ENCODE peak calls at places on chromosome 11, in six cellular contexts. X, Z, B, I, N and T are unnamed samples.

GRCh38 chr11:46674463-46675287 is 25.7 kb downstream of the ARHGAP1 start:
- DNase-seq in X (peak; percentile 18), Z (peak; percentile 53), B (no peak), I (no peak), N (peak; percentile 38), T (no peak)

GRCh38 chr11:94130589-94131362 is 2.1 kb downstream of the PANX1 start:
- DNase-seq in X (peak; percentile 89), Z (no peak), B (no peak), I (no peak), N (no peak), T (peak; percentile 93)

GRCh38 chr11:47349521-47350095 is 2.9 kb downstream of the MYBPC3 start:
- DNase-seq in X (no peak), Z (no peak), B (no peak), I (no peak), N (no peak), T (no peak)

GRCh38 chr11:78291754-78292108 is 103.0 kb downstream of the USP35 start:
- DNase-seq in X (no peak), Z (no peak), B (no peak), I (no peak), N (no peak), T (no peak)

GRCh38 chr11:68120212-68121066 is 749 bp downstream of the CHKA start:
- DNase-seq in X (peak; percentile 26), Z (peak; percentile 83), B (no peak), I (peak; percentile 54), N (peak; percentile 82), T (no peak)

GRCh38 chr11:62472063-62472884 is 53.4 kb downstream of the SCGB1A1 start:
- DNase-seq in X (peak; percentile 59), Z (no peak), B (peak; percentile 57), I (no peak), N (no peak), T (peak; percentile 28)

GRCh38 chr11:94706211-94706610 is 61.9 kb upstream of the AMOTL1 start:
- DNase-seq in X (peak; percentile 37), Z (no peak), B (no peak), I (no peak), N (no peak), T (peak; percentile 99)

GRCh38 chr11:20022363-20023081 is 137.8 kb downstream of the DBX1 start:
- DNase-seq in X (peak; percentile 63), Z (no peak), B (peak; percentile 50), I (no peak), N (no peak), T (peak; percentile 83)

GRCh38 chr11:1896895-1897294 is 5.2 kb upstream of the PRR33 start:
- DNase-seq in X (no peak), Z (no peak), B (no peak), I (no peak), N (no peak), T (no peak)

GRCh38 chr11:88555018-88555828 is 217.7 kb upstream of the CTSC start:
- DNase-seq in X (peak; percentile 99), Z (no peak), B (peak; percentile 76), I (no peak), N (no peak), T (peak; percentile 99)

GRCh38 chr11:34476853-34477252 is 36.7 kb downstream of the ELF5 start:
- DNase-seq in X (no peak), Z (no peak), B (no peak), I (no peak), N (no peak), T (peak; percentile 33)

GRCh38 chr11:2198621-2199365 is 27.2 kb upstream of the TH start:
- DNase-seq in X (no peak), Z (no peak), B (no peak), I (no peak), N (no peak), T (no peak)

GRCh38 chr11:74720596-74721478 is 10.4 kb downstream of the CHRDL2 start:
- DNase-seq in X (peak; percentile 89), Z (no peak), B (no peak), I (no peak), N (peak; percentile 82), T (peak; percentile 7)

GRCh38 chr11:119352857-119353260 is 6.4 kb upstream of the MFRP start:
- DNase-seq in X (no peak), Z (peak; percentile 45), B (no peak), I (no peak), N (peak; percentile 51), T (no peak)

GRCh38 chr11:110490886-110491285 is 61.1 kb downstream of the FDX1 start:
- DNase-seq in X (peak; percentile 80), Z (no peak), B (no peak), I (no peak), N (peak; percentile 69), T (peak; percentile 71)

GRCh38 chr11:97883086-97883485 is 1137.7 kb upstream of the CNTN5 start:
- DNase-seq in X (no peak), Z (no peak), B (no peak), I (no peak), N (no peak), T (no peak)

GRCh38 chr11:65588199-65589054 is 7.2 kb downstream of the KCNK7 start:
- DNase-seq in X (peak; percentile 32), Z (peak; percentile 74), B (peak; percentile 77), I (peak; percentile 96), N (peak; percentile 87), T (peak; percentile 72)

GRCh38 chr11:8477151-8477550 is 116.9 kb downstream of the STK33 start:
- DNase-seq in X (no peak), Z (no peak), B (no peak), I (no peak), N (no peak), T (no peak)

GRCh38 chr11:65130631-65131416 is 3.5 kb downstream of the SYVN1 start:
- DNase-seq in X (no peak), Z (no peak), B (no peak), I (no peak), N (no peak), T (no peak)

GRCh38 chr11:62918531-62918930 is 2.6 kb downstream of the CHRM1 start:
- DNase-seq in X (no peak), Z (no peak), B (no peak), I (no peak), N (no peak), T (no peak)

GRCh38 chr11:79081441-79082124 is 359.2 kb downstream of the TENM4 start:
- DNase-seq in X (peak; percentile 76), Z (no peak), B (no peak), I (no peak), N (no peak), T (peak; percentile 24)

GRCh38 chr11:111777094-111778046 is 11.2 kb upstream of the PPP2R1B start:
- DNase-seq in X (peak; percentile 82), Z (no peak), B (peak; percentile 66), I (peak; percentile 49), N (no peak), T (peak; percentile 77)

GRCh38 chr11:117970400-117971024 is 15.7 kb upstream of the IL10RA start:
- DNase-seq in X (no peak), Z (no peak), B (no peak), I (no peak), N (no peak), T (peak; percentile 62)

GRCh38 chr11:68327586-68328370 is 15.4 kb downstream of the LRP5 start:
- DNase-seq in X (no peak), Z (no peak), B (no peak), I (no peak), N (no peak), T (no peak)

GRCh38 chr11:33912405-33913361 is 20.8 kb upstream of the LMO2 start:
- DNase-seq in X (peak; percentile 90), Z (no peak), B (peak; percentile 66), I (peak; percentile 79), N (no peak), T (peak; percentile 91)

GRCh38 chr11:111460752-111461305 is 51.4 kb downstream of the BTG4 start:
- DNase-seq in X (peak; percentile 79), Z (no peak), B (no peak), I (no peak), N (no peak), T (no peak)

GRCh38 chr11:93198221-93198650 is 445 bp upstream of the SLC36A4 start:
- DNase-seq in X (peak; percentile 44), Z (no peak), B (no peak), I (no peak), N (no peak), T (peak; percentile 34)

GRCh38 chr11:130400793-130401483 is 27.5 kb downstream of the ADAMTS8 start:
- DNase-seq in X (peak; percentile 87), Z (no peak), B (no peak), I (no peak), N (no peak), T (peak; percentile 45)

GRCh38 chr11:64306876-64307622 is 1.7 kb downstream of the ESRRA start:
- DNase-seq in X (no peak), Z (no peak), B (peak; percentile 46), I (no peak), N (peak; percentile 81), T (no peak)

GRCh38 chr11:101346591-101346990 is 217.0 kb upstream of the PGR start:
- DNase-seq in X (peak; percentile 20), Z (no peak), B (no peak), I (no peak), N (no peak), T (peak; percentile 9)

GRCh38 chr11:110249066-110249465 is 47.3 kb downstream of the RDX start:
- DNase-seq in X (no peak), Z (no peak), B (no peak), I (no peak), N (no peak), T (peak; percentile 12)

GRCh38 chr11:72244317-72245231 is 598 bp upstream of the PHOX2A start:
- DNase-seq in X (no peak), Z (peak; percentile 59), B (no peak), I (no peak), N (no peak), T (no peak)
- H3K4me3 ChIP-seq in X (peak overlapping the region; percentile 20), Z (no peak overlapping the region), B (no peak overlapping the region), I (no peak overlapping the region), N (no peak overlapping the region), T (no peak overlapping the region)

GRCh38 chr11:44464741-44465140 is 100.7 kb upstream of the CD82 start:
- DNase-seq in X (no peak), Z (no peak), B (peak; percentile 45), I (no peak), N (no peak), T (peak; percentile 22)
- TF ChIP-seq CTCF in X (no peak), Z (no peak), B (no peak), I (peak; percentile 2), N (no peak), T (peak; percentile 9)

GRCh38 chr11:13337986-13338436 is 60.4 kb downstream of the BMAL1 start:
- DNase-seq in X (peak; percentile 78), Z (no peak), B (peak; percentile 34), I (no peak), N (no peak), T (peak; percentile 54)
- H3K4me3 ChIP-seq in X (peak overlapping the region; percentile 43), Z (no peak overlapping the region), B (peak overlapping the region; percentile 2), I (peak overlapping the region; percentile 27), N (peak overlapping the region; percentile 36), T (no peak overlapping the region)

DNA sequence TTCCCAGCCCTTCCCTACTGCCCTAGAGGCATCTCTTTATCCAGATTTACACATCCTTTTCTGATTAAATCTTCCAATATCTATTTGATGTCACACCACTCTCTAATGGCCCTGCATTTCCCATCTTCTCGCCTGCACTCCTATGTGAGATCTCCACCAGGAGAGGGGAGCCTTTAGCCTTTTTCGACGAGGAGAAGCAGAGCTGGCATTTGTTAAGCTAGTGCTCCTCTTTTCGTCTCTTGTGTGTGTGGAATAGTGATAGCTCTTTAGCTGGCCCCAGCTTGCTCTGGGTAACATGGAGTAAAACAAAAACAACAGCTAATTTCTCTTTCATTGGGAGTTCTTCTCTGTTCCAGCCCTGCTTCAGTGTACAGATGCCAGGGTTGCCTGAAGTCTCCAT is 536.5 kb downstream of the NTM start:
- DNase-seq in X (no peak), Z (no peak), B (no peak), I (no peak), N (no peak), T (no peak)
- TF ChIP-seq CTCF in X (no peak), Z (no peak), B (no peak), I (no peak), N (no peak), T (peak; percentile 9)